ENCODE peak calls at places on chromosome 3, in five cellular contexts. Q is gastrocnemius medialis; U is heart left ventricle; B is fibroblast of lung; N is CD8-positive, alpha-beta memory T cell. K is an unnamed sample. For H3K4me1, the result is how much of the 10 kb centered on the place peaks cover.

GRCh38 chr3:152060701-152061100 is 187.3 kb downstream of the SUCNR1 start:
- DNase-seq in Q (no peak), U (no peak), B (no peak), N (no peak), K (no peak)

GRCh38 chr3:11445883-11446282 is 173.7 kb downstream of the ATG7 start:
- DNase-seq in Q (no peak), U (no peak), B (peak), N (no peak), K (no peak)

GRCh38 chr3:153138267-153139210 is 23.5 kb upstream of the RAP2B start:
- DNase-seq in Q (peak), U (no peak), B (peak), N (no peak), K (no peak)

GRCh38 chr3:90033242-90033641 is 925.8 kb downstream of the EPHA3 start:
- DNase-seq in Q (no peak), U (no peak), B (no peak), N (no peak), K (no peak)

GRCh38 chr3:76222115-76222652 is 436.8 kb upstream of the ZNF717 start:
- DNase-seq in Q (no peak), U (no peak), B (no peak), N (no peak), K (no peak)

GRCh38 chr3:189824629-189825312 is 193.6 kb downstream of the TP63 start:
- DNase-seq in Q (no peak), U (no peak), B (peak), N (no peak), K (no peak)

GRCh38 chr3:51681453-51681852 is 10.4 kb downstream of the TEX264 start:
- DNase-seq in Q (peak), U (peak), B (no peak), N (peak), K (peak)

GRCh38 chr3:122343654-122344053 is 18.6 kb downstream of the CSTA start:
- DNase-seq in Q (no peak), U (no peak), B (peak), N (no peak), K (no peak)

GRCh38 chr3:59240856-59241255 is 191.0 kb upstream of the CFAP20DC start:
- DNase-seq in Q (no peak), U (no peak), B (peak), N (no peak), K (no peak)

GRCh38 chr3:126616931-126617330 is 38.0 kb downstream of the TXNRD3 start:
- DNase-seq in Q (no peak), U (no peak), B (peak), N (no peak), K (no peak)

GRCh38 chr3:184738519-184738890 is 26.6 kb upstream of the MAGEF1 start:
- DNase-seq in Q (no peak), U (no peak), B (no peak), N (no peak), K (no peak)
- H3K4me1 ChIP-seq in Q (under half), U (under half), B (under half), N (under half), K (under half)

DNA sequence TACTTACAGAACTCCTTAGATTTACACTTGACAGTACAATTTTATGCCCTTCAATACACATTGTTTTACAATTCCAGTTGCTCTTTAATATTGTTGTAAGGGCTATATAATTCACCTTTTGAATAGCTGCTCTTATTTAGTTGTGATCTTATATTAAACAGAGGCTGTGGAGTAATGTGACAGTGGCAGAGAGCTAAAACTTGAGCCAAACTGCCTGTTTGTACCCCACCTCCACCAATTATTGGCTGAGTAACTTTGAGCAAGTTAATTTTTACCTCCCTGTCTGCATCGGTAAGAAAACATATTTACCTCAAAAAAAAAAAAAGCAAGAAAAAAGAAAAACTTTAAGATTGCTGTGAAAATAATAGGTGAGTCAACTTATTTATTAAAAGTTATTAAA is 1.6 kb downstream of the SEC62 start:
- DNase-seq in Q (no peak), U (no peak), B (no peak), N (no peak), K (no peak)
- H3K4me3 ChIP-seq in Q (peak), U (peak), B (peak), N (peak), K (peak)

GRCh38 chr3:155193868-155194267 is 99.6 kb downstream of the STRIT1 start:
- DNase-seq in Q (peak), U (no peak), B (no peak), N (no peak), K (no peak)
- H3K4me1 ChIP-seq in Q (half or more), U (under half), B (under half), N (under half), K (under half)

GRCh38 chr3:130515755-130516154 is 1.2 kb upstream of the COL6A6 start:
- DNase-seq in Q (no peak), U (no peak), B (peak), N (no peak), K (no peak)
- H3K4me3 ChIP-seq in Q (no peak), U (no peak), B (no peak), N (no peak), K (no peak)